ENCODE peak calls at places on chromosome 4, in nine cellular contexts. E, Q, N, C, J, U, Y, F and R are unnamed samples.

GRCh38 chr4:75547647-75548387 is 8.0 kb upstream of the ODAPH start:
- DNase-seq in N (peak; percentile 82), J (no peak), Y (peak; percentile 47), E (peak; percentile 24), C (no peak), U (no peak), F (no peak), Q (peak; percentile 59), R (peak; percentile 31)

GRCh38 chr4:109969909-109970308 is 57.2 kb downstream of the EGF start:
- DNase-seq in Q (no peak), J (no peak), N (no peak), E (no peak), Y (no peak), C (no peak), F (no peak), U (no peak), R (no peak)

GRCh38 chr4:148926861-148927260 is 484.6 kb upstream of the NR3C2 start:
- DNase-seq in N (no peak), J (no peak), C (peak; percentile 68), Q (no peak), F (no peak), E (no peak), U (no peak), Y (peak; percentile 36), R (peak; percentile 63)

GRCh38 chr4:17109126-17109525 is 210.7 kb upstream of the LDB2 start:
- DNase-seq in Y (no peak), U (no peak), J (no peak), F (no peak), E (no peak), C (no peak), N (no peak), Q (no peak), R (no peak)

GRCh38 chr4:182896421-182896820 is 20.8 kb downstream of the DCTD start:
- DNase-seq in F (no peak), C (no peak), N (no peak), J (no peak), Q (no peak), U (no peak), E (no peak), Y (no peak), R (no peak)

GRCh38 chr4:110793890-110794588 is 171.2 kb upstream of the PITX2 start:
- DNase-seq in F (no peak), U (no peak), C (no peak), E (no peak), Y (no peak), N (no peak), Q (no peak), J (no peak), R (no peak)

GRCh38 chr4:84218002-84218401 is 281.1 kb downstream of the NKX6-1 start:
- DNase-seq in F (no peak), E (no peak), U (no peak), J (no peak), C (no peak), Y (no peak), N (no peak), Q (no peak), R (no peak)

GRCh38 chr4:111639120-111639519 is 506.1 kb upstream of the FAM241A start:
- DNase-seq in U (no peak), F (no peak), Q (no peak), N (no peak), C (no peak), E (peak; percentile 43), Y (no peak), J (no peak), R (no peak)

GRCh38 chr4:67566335-67566734 is 7.8 kb downstream of the STAP1 start:
- DNase-seq in J (no peak), Q (no peak), Y (no peak), F (no peak), N (no peak), U (no peak), E (no peak), C (no peak), R (no peak)

GRCh38 chr4:174505012-174505411 is 17.3 kb downstream of the HPGD start:
- DNase-seq in C (no peak), J (no peak), N (no peak), E (no peak), Y (no peak), Q (no peak), U (no peak), F (no peak), R (no peak)

GRCh38 chr4:99945718-99946345 is 586 bp downstream of the DNAJB14 start:
- DNase-seq in Q (no peak), J (no peak), Y (no peak), U (no peak), C (no peak), E (peak; percentile 14), N (peak; percentile 81), F (no peak), R (peak; percentile 26)
- H3K4me1 ChIP-seq in Q (peaks cover 3% of the 10 kb centered on the region), J (peaks cover 63% of the 10 kb centered on the region), Y (peaks cover 24% of the 10 kb centered on the region), U (peaks cover 64% of the 10 kb centered on the region), C (peaks cover 5% of the 10 kb centered on the region), E (peaks cover 24% of the 10 kb centered on the region), N (no peaks in the 10 kb centered on the region), F (peaks cover 43% of the 10 kb centered on the region), R (peaks cover 56% of the 10 kb centered on the region)

GRCh38 chr4:1009647-1010521 is 1.5 kb upstream of the FGFRL1 start:
- DNase-seq in E (peak; percentile 49), C (peak; percentile 85), U (peak; percentile 28), Y (peak; percentile 84), F (peak; percentile 89), N (peak; percentile 92), Q (peak; percentile 85), J (peak; percentile 73), R (peak; percentile 79)

GRCh38 chr4:1012031-1012739 is 759 bp downstream of the FGFRL1 start:
- DNase-seq in F (peak; percentile 81), Y (peak; percentile 75), Q (peak; percentile 70), N (no peak), U (no peak), C (peak; percentile 66), E (peak; percentile 37), J (peak; percentile 35), R (peak; percentile 78)

GRCh38 chr4:1008840-1009646 is 2.4 kb upstream of the FGFRL1 start:
- DNase-seq in Q (peak; percentile 75), E (no peak), J (peak; percentile 10), F (peak; percentile 79), U (no peak), C (peak; percentile 67), N (no peak), Y (peak; percentile 48), R (peak; percentile 49)

GRCh38 chr4:1011022-1011694 is at the start of gene FGFRL1:
- DNase-seq in U (peak; percentile 49), Q (peak; percentile 96), F (peak; percentile 97), J (peak; percentile 90), C (peak; percentile 98), N (peak; percentile 99), Y (peak; percentile 93), E (peak; percentile 85), R (peak; percentile 96)

GRCh38 chr4:1010522-1011021 is 854 bp upstream of the FGFRL1 start:
- DNase-seq in U (peak; percentile 24), F (peak; percentile 90), N (peak; percentile 92), E (peak; percentile 83), J (peak; percentile 66), Q (peak; percentile 71), C (peak; percentile 81), Y (peak; percentile 67), R (peak; percentile 63)
- H3K4me3 ChIP-seq in U (peak overlapping the region; percentile 52), F (peak overlapping the region; percentile 69), N (peak overlapping the region; percentile 56), E (peak overlapping the region; percentile 73), J (peak overlapping the region; percentile 80), Q (peak overlapping the region; percentile 62), C (peak overlapping the region; percentile 64), Y (peak overlapping the region; percentile 62), R (peak overlapping the region; percentile 78)

GRCh38 chr4:168610911-168611530 is 114.2 kb downstream of the PALLD start:
- DNase-seq in J (no peak), Q (no peak), F (no peak), U (no peak), E (no peak), Y (no peak), N (no peak), C (no peak), R (no peak)

GRCh38 chr4:168614316-168615057 is 117.6 kb downstream of the PALLD start:
- DNase-seq in Y (no peak), F (no peak), N (no peak), C (no peak), J (no peak), U (no peak), E (no peak), Q (no peak), R (no peak)

GRCh38 chr4:168612435-168613139 is 115.7 kb downstream of the PALLD start:
- DNase-seq in C (no peak), Q (no peak), E (peak; percentile 38), U (no peak), F (no peak), Y (no peak), N (no peak), J (no peak), R (no peak)

GRCh38 chr4:168615294-168615693 is 118.4 kb downstream of the PALLD start:
- DNase-seq in E (no peak), Y (no peak), C (no peak), U (no peak), Q (no peak), J (no peak), N (no peak), F (no peak), R (no peak)

DNA sequence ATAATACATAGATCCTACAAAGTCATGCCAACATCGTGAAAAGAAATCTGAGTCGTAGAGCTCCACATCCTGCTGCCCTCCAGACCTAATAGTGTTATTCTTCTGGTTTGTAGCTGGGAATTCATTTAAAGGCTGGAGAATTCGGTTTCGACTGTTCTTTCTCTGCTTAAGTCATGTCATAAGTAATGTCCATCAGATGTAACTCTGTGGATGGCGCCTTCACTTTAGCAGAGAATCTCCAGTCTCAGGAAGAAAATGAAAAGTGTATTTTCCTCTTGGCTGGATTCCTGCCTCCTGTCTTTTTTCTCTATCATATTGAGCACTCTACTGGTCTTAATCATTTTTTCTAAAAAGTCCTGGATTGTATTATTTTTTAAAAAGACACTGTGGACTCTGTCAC is 117.0 kb downstream of the PALLD start:
- DNase-seq in E (no peak), U (no peak), Y (no peak), C (no peak), J (no peak), F (no peak), Q (no peak), N (no peak), R (no peak)
- H3K4me1 ChIP-seq in E (peaks cover 47% of the 10 kb centered on the region), U (peaks cover 3% of the 10 kb centered on the region), Y (no peaks in the 10 kb centered on the region), C (no peaks in the 10 kb centered on the region), J (no peaks in the 10 kb centered on the region), F (no peaks in the 10 kb centered on the region), Q (peaks cover 1% of the 10 kb centered on the region), N (no peaks in the 10 kb centered on the region), R (no peaks in the 10 kb centered on the region)

GRCh38 chr4:26173619-26174018 is 147.2 kb upstream of the RBPJ start:
- DNase-seq in U (no peak), Q (no peak), F (no peak), N (no peak), C (no peak), Y (peak; percentile 79), J (no peak), E (no peak), R (peak; percentile 35)

GRCh38 chr4:26171953-26172352 is 148.9 kb upstream of the RBPJ start:
- DNase-seq in U (no peak), N (no peak), Y (no peak), Q (no peak), J (no peak), C (no peak), E (no peak), F (no peak), R (no peak)

GRCh38 chr4:26175905-26176304 is 144.9 kb upstream of the RBPJ start:
- DNase-seq in Q (no peak), N (no peak), U (no peak), J (no peak), F (no peak), E (no peak), C (no peak), Y (no peak), R (no peak)

GRCh38 chr4:26175016-26175786 is 145.6 kb upstream of the RBPJ start:
- DNase-seq in Q (no peak), U (no peak), E (no peak), J (peak; percentile 9), C (no peak), Y (no peak), F (no peak), N (no peak), R (no peak)

GRCh38 chr4:26174033-26174432 is 146.8 kb upstream of the RBPJ start:
- DNase-seq in Y (peak; percentile 91), E (no peak), U (no peak), F (no peak), C (no peak), Q (no peak), J (no peak), N (no peak), R (no peak)
- H3K4me3 ChIP-seq in Y (no peak overlapping the region), E (no peak overlapping the region), U (no peak overlapping the region), F (no peak overlapping the region), C (no peak overlapping the region), Q (no peak overlapping the region), J (no peak overlapping the region), N (no peak overlapping the region), R (no peak overlapping the region)